ENCODE peak calls at places on chromosomes 5 and 9, in five cellular contexts. P, C, E, R and F are unnamed samples.

GRCh38 chr9:133931059-133931458 is 61.1 kb downstream of the VAV2 start:
- DNase-seq in C (no peak), P (no peak), R (no peak), E (no peak), F (no peak)

GRCh38 chr5:65837139-65837538 is 89.2 kb upstream of the ERBIN start:
- DNase-seq in R (peak; percentile 42), C (no peak), E (no peak), P (no peak), F (no peak)

GRCh38 chr5:153476767-153477166 is 13.7 kb upstream of the GRIA1 start:
- DNase-seq in C (no peak), E (no peak), R (peak; percentile 88), P (no peak), F (no peak)

GRCh38 chr9:80649001-80649420 is 1040.3 kb downstream of the TLE1 start:
- DNase-seq in P (no peak), E (no peak), R (peak; percentile 94), C (no peak), F (no peak)

GRCh38 chr9:93083592-93084470 is 12.2 kb upstream of the CARD19 start:
- DNase-seq in C (no peak), P (peak; percentile 66), E (peak; percentile 23), R (no peak), F (no peak)

GRCh38 chr5:149247726-149248125 is 23.9 kb upstream of the AFAP1L1 start:
- DNase-seq in E (no peak), P (no peak), C (no peak), R (no peak), F (no peak)

GRCh38 chr9:69379250-69379982 is 54.4 kb downstream of the ENTREP1 start:
- DNase-seq in P (no peak), E (no peak), C (no peak), R (peak; percentile 49), F (no peak)

GRCh38 chr5:148951612-148952011 is 111.2 kb downstream of the SH3TC2 start:
- DNase-seq in E (no peak), P (no peak), R (no peak), C (no peak), F (no peak)

GRCh38 chr5:148740966-148741742 is 85.3 kb upstream of the ADRB2 start:
- DNase-seq in C (peak; percentile 42), P (no peak), R (peak; percentile 85), E (no peak), F (peak; percentile 31)

GRCh38 chr5:169192572-169192971 is 108.4 kb downstream of the SLIT3 start:
- DNase-seq in E (no peak), R (no peak), C (no peak), P (no peak), F (no peak)

GRCh38 chr5:77209495-77210090 is 887 bp upstream of the PDE8B start:
- DNase-seq in P (no peak), E (no peak), C (no peak), R (no peak), F (no peak)

GRCh38 chr5:150376799-150377771 is 19.6 kb downstream of the TCOF1 start:
- DNase-seq in E (no peak), R (no peak), P (no peak), C (no peak), F (no peak)

GRCh38 chr9:136724772-136725171 is 12.4 kb downstream of the DIPK1B start:
- DNase-seq in C (no peak), E (no peak), R (no peak), P (no peak), F (no peak)

GRCh38 chr5:167777746-167778145 is 513.7 kb upstream of the WWC1 start:
- DNase-seq in P (no peak), C (no peak), E (no peak), R (peak; percentile 28), F (no peak)

GRCh38 chr5:32444946-32445758 is 612 bp upstream of the ZFR start:
- DNase-seq in R (no peak), E (no peak), C (no peak), P (no peak), F (no peak)

GRCh38 chr5:56259002-56259511 is 25.9 kb upstream of the ANKRD55 start:
- DNase-seq in R (peak; percentile 96), E (no peak), P (no peak), C (peak; percentile 8), F (no peak)

GRCh38 chr5:62143268-62144229 is 162.5 kb upstream of the KIF2A start:
- DNase-seq in C (no peak), E (no peak), R (peak; percentile 57), P (no peak), F (no peak)
- TF ChIP-seq CTCF in C (peak; percentile 54), E (peak; percentile 58), R (peak; percentile 65), P (peak; percentile 49), F (peak; percentile 36)

GRCh38 chr5:177491429-177491945 is 5.9 kb downstream of the PDLIM7 start:
- DNase-seq in R (no peak), C (no peak), E (no peak), P (no peak), F (no peak)

GRCh38 chr5:177490311-177490991 is 7.0 kb downstream of the PDLIM7 start:
- DNase-seq in E (peak; percentile 62), P (no peak), C (no peak), R (no peak), F (no peak)

GRCh38 chr5:177491983-177492746 is 5.2 kb downstream of the PDLIM7 start:
- DNase-seq in E (no peak), R (no peak), P (no peak), C (no peak), F (no peak)

GRCh38 chr5:177489119-177489716 is 8.2 kb downstream of the PDLIM7 start:
- DNase-seq in C (no peak), R (no peak), P (no peak), E (no peak), F (no peak)

DNA sequence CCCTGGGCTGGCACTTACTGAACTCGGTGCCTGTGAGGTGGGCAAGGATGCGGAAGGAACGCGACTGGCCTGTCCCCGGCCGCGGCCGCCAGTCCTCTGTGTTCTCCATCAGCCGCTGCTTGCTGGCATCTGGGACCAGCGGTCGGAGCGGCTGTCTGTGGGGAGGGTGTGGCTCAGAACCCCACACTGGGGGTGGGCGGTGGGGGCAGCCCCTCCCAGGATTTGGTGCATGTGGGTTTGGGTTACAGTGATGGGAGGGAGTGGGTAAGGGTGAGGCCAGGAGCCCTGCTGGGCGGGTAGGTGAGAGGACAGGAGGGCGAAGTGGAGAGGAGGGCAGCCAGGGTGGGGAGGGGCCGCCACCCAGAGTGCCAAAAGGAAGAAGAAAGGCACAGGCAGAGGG is 6.4 kb downstream of the PDLIM7 start:
- DNase-seq in C (no peak), R (no peak), E (no peak), P (no peak), F (no peak)
- H3K4me3 ChIP-seq in C (no peak overlapping the region), R (no peak overlapping the region), E (no peak overlapping the region), P (no peak overlapping the region), F (no peak overlapping the region)

DNA sequence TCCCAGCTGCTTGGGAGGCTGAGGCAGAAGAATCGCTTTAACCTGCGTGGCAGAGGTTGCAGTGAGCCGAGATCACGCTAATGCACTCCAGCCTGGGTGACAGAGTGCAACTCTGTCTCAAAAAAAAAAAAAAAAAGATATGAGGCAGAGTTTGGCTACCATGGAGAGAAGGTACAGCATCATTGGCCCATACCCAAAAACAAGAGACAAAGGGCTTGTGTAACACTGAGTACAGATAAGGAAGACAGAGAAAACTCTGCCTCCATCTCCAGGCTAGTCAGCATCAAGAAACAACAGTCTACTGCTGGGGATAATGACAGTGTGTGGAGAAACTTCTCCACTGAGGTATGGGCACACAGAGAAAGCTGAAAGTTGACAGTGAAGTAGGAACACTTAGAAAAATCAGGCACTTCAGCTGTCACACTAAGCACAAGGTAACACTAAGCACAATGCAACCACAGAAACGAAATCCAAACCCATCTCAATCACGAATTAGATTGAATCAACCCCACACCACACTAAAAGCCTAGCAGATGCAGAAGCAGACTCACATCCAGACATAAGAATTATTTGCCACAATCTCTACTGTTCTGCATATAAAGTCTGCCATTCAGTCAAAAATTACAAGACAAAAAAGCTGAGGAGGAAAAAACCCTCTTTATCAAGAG is 10.5 kb downstream of the PJA2 start:
- DNase-seq in R (peak; percentile 84), C (no peak), P (no peak), E (no peak), F (no peak)
- TF ChIP-seq CTCF in R (peak; percentile 1), C (no peak), P (no peak), E (no peak), F (no peak)

GRCh38 chr5:6633469-6634326 is 458 bp downstream of the SRD5A1 start:
- DNase-seq in C (no peak), R (no peak), E (peak; percentile 48), P (no peak), F (no peak)

GRCh38 chr5:6632931-6633468 is at the start of the genes NSUN2 and SRD5A1:
- DNase-seq in C (peak; percentile 96), E (peak; percentile 92), P (peak; percentile 97), R (peak; percentile 92), F (peak; percentile 75)

GRCh38 chr5:6632324-6632930 is 417 bp downstream of the NSUN2 start:
- DNase-seq in C (no peak), R (peak; percentile 30), E (no peak), P (no peak), F (no peak)

GRCh38 chr5:6634327-6634713 is 1.1 kb downstream of the SRD5A1 start:
- DNase-seq in R (peak; percentile 16), C (peak; percentile 12), E (no peak), P (no peak), F (no peak)

GRCh38 chr5:6631441-6631840 is 1.4 kb downstream of the NSUN2 start:
- DNase-seq in C (no peak), E (no peak), P (no peak), R (peak; percentile 34), F (no peak)
- H3K4me3 ChIP-seq in C (peak overlapping the region; percentile 97), E (no peak overlapping the region), P (peak overlapping the region; percentile 95), R (peak overlapping the region; percentile 76), F (peak overlapping the region; percentile 95)

GRCh38 chr5:171438753-171439152 is 19.3 kb downstream of the FGF18 start:
- DNase-seq in R (no peak), C (no peak), E (no peak), P (no peak), F (no peak)

GRCh38 chr5:171435908-171436307 is 16.5 kb downstream of the FGF18 start:
- DNase-seq in P (no peak), R (no peak), E (no peak), C (no peak), F (no peak)

GRCh38 chr5:171436804-171437285 is 17.4 kb downstream of the FGF18 start:
- DNase-seq in P (no peak), C (no peak), R (no peak), E (no peak), F (no peak)

GRCh38 chr5:171434874-171435273 is 15.4 kb downstream of the FGF18 start:
- DNase-seq in P (no peak), R (no peak), C (no peak), E (no peak), F (no peak)

GRCh38 chr5:171437286-171437821 is 17.9 kb downstream of the FGF18 start:
- DNase-seq in P (no peak), C (no peak), R (no peak), E (no peak), F (no peak)
- TF ChIP-seq CTCF in P (no peak), C (no peak), R (no peak), E (no peak), F (no peak)